ENCODE peak calls at places on chromosomes 12 and 14, in four cellular contexts. C is endothelial cell, T is fibroblast of pulmonary artery, G is kidney epithelial cell. F is an unnamed sample.

GRCh38 chr12:56629459-56630179 is 507 bp downstream of the BAZ2A start:
- DNase-seq in C (no peak), T (no peak), G (no peak), F (peak)

GRCh38 chr12:11981174-11981733 is 89.5 kb upstream of the BCL2L14 start:
- DNase-seq in C (no peak), T (peak), G (no peak), F (no peak)

GRCh38 chr12:103462675-103463074 is 33.1 kb downstream of the C12orf42 start:
- DNase-seq in C (no peak), T (no peak), G (no peak), F (no peak)

GRCh38 chr12:80551897-80552296 is 107.9 kb downstream of the PTPRQ start:
- DNase-seq in C (no peak), T (peak), G (peak), F (no peak)

GRCh38 chr12:89245090-89245489 is 107.2 kb downstream of the DUSP6 start:
- DNase-seq in C (no peak), T (peak), G (no peak), F (no peak)

GRCh38 chr12:31005256-31005943 is 68.3 kb upstream of the DDX11 start:
- DNase-seq in C (no peak), T (no peak), G (no peak), F (no peak)

GRCh38 chr12:27996761-27997160 is 24.2 kb upstream of the PTHLH start:
- DNase-seq in C (no peak), T (no peak), G (no peak), F (no peak)

GRCh38 chr14:61322011-61322798 is 826 bp downstream of the PRKCH start:
- DNase-seq in C (no peak), T (no peak), G (no peak), F (peak)

GRCh38 chr14:101717663-101718490 is 43.6 kb upstream of the PPP2R5C start:
- DNase-seq in C (no peak), T (no peak), G (no peak), F (no peak)

GRCh38 chr14:23335623-23336022 is 14.4 kb downstream of the PABPN1 start:
- DNase-seq in C (no peak), T (no peak), G (no peak), F (no peak)

GRCh38 chr12:124374567-124374966 is 79.7 kb downstream of the RFLNA start:
- DNase-seq in C (no peak), T (no peak), G (no peak), F (no peak)

GRCh38 chr12:109542014-109542413 is 31.3 kb downstream of the MMAB start:
- DNase-seq in C (no peak), T (peak), G (no peak), F (no peak)

GRCh38 chr14:83300454-83301064 is 1766.9 kb upstream of the SEL1L start:
- DNase-seq in C (no peak), T (peak), G (no peak), F (no peak)

GRCh38 chr12:58774731-58775130 is 145.6 kb downstream of the LRIG3 start:
- DNase-seq in C (no peak), T (no peak), G (peak), F (no peak)

DNA sequence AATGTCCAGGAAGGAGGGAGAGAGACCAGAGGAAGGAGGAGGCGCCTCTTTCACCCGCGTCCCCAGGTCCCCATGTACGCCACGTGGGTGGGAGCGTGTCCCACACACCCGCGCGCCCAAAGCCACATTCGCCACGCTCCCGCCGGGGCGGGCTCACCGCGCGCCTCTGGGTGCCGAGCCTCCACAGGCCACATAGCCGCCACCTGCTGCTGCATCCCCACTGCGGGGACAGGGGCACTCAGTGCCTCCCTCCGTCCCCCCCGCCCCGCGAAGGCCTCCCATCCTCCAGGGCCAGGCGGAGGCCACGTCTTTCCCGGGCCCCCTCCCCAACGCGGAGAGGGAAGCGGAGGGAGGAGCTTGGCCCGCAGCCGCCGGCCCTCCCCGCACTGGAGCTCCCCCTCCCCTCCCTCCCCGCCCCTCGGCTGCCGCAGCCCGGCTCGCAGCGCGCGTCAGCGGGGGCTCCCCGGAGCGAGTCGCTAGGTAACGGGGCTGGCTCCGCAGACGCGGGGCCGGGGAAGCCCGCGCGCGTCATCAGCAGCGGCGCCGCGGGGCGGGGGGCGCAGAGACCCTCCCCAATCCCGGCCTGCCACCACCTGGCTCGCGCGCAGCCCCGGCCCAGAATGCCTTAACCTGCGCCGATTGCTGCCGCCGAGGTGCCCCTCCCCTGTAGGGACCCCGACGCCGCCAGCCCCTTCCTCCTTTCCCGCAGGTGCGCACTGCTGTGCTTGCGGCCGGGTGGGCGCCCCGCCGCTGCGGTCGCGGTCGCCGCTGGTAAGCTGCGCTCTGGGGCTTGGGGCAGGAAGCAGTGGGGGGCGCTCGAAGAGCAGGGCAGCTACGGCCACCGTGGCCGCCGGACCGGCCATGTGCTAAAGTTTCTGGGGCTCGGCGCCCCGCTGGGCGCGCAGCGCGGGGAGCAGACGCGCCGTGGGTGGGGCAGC is 532 bp upstream of the TUNAR start:
- DNase-seq in C (peak), T (no peak), G (no peak), F (peak)
- TF ChIP-seq CTCF in C (no peak), T (no peak), G (no peak), F (no peak)

GRCh38 chr14:51554953-51555352 is 96.8 kb upstream of the FRMD6 start:
- DNase-seq in C (no peak), T (peak), G (no peak), F (no peak)
- TF ChIP-seq CTCF in C (no peak), T (peak), G (peak), F (no peak)

GRCh38 chr14:75427482-75428229 is at the start of gene JDP2:
- DNase-seq in C (peak), T (peak), G (no peak), F (peak)
- TF ChIP-seq CTCF in C (no peak), T (no peak), G (no peak), F (no peak)

DNA sequence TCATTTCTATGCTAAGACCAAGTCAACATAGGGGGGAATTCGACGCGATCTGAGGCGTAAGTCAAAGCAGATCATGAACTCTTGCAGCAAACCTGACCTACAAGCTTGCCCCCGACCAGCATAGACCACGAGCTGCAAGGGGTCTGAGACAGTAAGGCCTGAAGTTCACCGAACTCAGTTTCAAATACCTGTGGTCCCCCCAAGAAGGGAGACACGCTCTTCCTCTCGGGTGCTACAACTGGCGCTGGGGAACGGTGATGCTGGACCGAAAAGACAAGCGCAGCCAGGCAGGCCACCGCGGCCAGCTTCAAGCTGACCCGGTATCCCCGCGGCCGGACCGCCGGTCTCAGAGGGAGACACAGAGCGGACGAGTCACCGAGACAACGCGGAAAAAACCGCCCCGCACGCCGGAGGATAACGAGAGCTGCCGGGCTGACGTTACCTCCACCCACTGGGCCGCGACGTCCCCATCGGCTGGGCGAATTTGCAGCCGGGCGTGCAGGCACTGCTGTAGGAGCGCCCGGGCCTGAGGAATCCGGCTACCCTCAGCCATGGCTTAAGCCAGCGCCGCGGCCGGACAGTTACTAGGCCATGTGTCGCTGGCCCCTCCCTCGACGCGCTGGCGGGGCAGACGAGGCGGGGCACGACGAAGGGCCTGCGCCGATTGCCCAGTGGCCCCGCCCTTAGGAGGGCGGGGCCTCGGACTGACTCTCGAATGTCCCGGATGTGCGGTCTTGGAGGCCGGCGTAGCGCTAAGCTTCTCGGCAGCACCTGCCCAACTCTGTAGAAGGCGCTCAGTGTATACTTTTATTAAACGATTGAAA is at the start of gene DTD2:
- DNase-seq in C (peak), T (peak), G (peak), F (peak)
- TF ChIP-seq CTCF in C (no peak), T (no peak), G (no peak), F (no peak)

DNA sequence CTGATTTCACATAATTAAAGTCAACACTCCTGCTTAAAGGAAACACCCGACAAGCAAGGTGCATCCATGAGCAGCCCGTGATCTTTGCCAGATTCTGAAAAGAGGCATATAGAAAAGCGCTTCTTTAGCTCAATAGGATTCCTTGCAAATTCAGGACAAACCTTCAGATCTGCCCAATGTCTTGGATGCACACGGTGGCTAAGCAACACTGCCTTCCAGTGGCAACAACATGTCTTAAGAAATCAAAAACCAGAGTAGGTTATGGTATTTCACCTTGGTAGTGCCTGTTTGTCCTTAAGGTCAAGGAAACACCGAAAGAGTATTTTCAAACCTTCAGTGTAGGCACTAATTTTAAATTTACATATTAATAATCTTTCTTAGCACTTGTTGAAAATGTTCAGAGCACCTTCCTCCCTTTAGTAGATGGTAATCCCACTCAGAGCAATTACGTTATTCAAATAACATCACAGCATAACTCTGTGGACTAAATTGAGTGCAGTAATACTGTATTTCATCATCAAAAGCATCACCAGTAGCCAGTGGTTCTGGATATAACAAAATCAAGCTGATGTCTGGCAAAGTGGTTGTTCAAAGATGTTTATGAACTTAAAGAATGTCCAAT is 58.0 kb upstream of the CDKN3 start:
- DNase-seq in C (peak), T (peak), G (no peak), F (no peak)
- TF ChIP-seq CTCF in C (peak), T (peak), G (peak), F (peak)

GRCh38 chr14:71230897-71231296 is 323.6 kb downstream of the PCNX1 start:
- DNase-seq in C (no peak), T (no peak), G (no peak), F (no peak)
- TF ChIP-seq CTCF in C (no peak), T (no peak), G (no peak), F (no peak)

DNA sequence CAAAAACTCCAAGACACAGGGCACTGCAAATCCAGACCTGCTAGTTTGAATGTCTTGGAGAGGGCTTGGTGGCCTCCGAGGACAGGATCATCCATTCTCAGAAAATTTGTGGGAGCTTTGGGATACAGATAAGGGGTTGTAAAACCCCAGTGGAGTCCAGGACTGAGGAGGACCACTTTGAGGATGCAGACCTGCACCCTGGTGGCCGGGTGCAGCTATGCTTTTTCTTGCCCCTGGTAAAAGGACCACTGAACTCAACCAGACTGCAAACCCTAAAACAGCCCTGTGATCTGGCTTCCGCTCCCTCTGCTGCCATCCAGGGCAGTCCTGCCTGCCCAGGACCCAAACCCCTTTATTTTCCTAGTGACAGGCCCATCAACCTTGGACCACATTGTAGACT is 169.5 kb upstream of the DAAM1 start:
- DNase-seq in C (peak), T (peak), G (no peak), F (no peak)
- TF ChIP-seq CTCF in C (peak), T (peak), G (peak), F (peak)

GRCh38 chr14:75277000-75277795 is 1.4 kb upstream of the FOS start:
- DNase-seq in C (peak), T (peak), G (peak), F (peak)
- TF ChIP-seq CTCF in C (no peak), T (no peak), G (no peak), F (no peak)

GRCh38 chr12:49276304-49277290 is 11.7 kb downstream of the TUBA1C start:
- DNase-seq in C (no peak), T (no peak), G (no peak), F (no peak)

GRCh38 chr12:49277466-49277865 is 12.6 kb downstream of the TUBA1C start:
- DNase-seq in C (no peak), T (no peak), G (no peak), F (no peak)

GRCh38 chr12:49272790-49273725 is 8.2 kb downstream of the TUBA1C start:
- DNase-seq in C (no peak), T (no peak), G (no peak), F (no peak)

GRCh38 chr12:49274396-49275069 is 9.7 kb downstream of the TUBA1C start:
- DNase-seq in C (no peak), T (no peak), G (no peak), F (no peak)

GRCh38 chr12:49273726-49274395 is 9.0 kb downstream of the TUBA1C start:
- DNase-seq in C (no peak), T (no peak), G (no peak), F (no peak)
- TF ChIP-seq CTCF in C (no peak), T (no peak), G (no peak), F (no peak)

F was measured in glutamatergic neuron.